ENCODE peak calls at places on chromosome 15, in six cellular contexts. C, M, F, X, N and K are unnamed samples.

GRCh38 chr15:75350601-75351331 is 3.9 kb downstream of the NEIL1 start:
- DNase-seq in C (no peak), M (no peak), F (no peak), X (no peak), N (no peak), K (no peak)

GRCh38 chr15:64443747-64444621 is 16.4 kb upstream of the ZNF609 start:
- DNase-seq in C (no peak), M (no peak), F (peak), X (peak), N (no peak), K (no peak)

GRCh38 chr15:85504739-85505676 is 124.6 kb downstream of the AKAP13 start:
- DNase-seq in C (peak), M (no peak), F (peak), X (peak), N (no peak), K (peak)

GRCh38 chr15:48498828-48499227 is 146.7 kb downstream of the FBN1 start:
- DNase-seq in C (no peak), M (no peak), F (no peak), X (no peak), N (no peak), K (no peak)

GRCh38 chr15:51770902-51771301 is 19.5 kb downstream of the TMOD2 start:
- DNase-seq in C (no peak), M (no peak), F (no peak), X (no peak), N (no peak), K (no peak)

GRCh38 chr15:57485869-57486268 is 105.8 kb upstream of the MYZAP start:
- DNase-seq in C (no peak), M (no peak), F (peak), X (peak), N (no peak), K (no peak)

GRCh38 chr15:57183041-57183440 is 193.3 kb upstream of the CGNL1 start:
- DNase-seq in C (no peak), M (no peak), F (no peak), X (peak), N (no peak), K (no peak)

GRCh38 chr15:100779331-100780207 is 100.1 kb upstream of the ALDH1A3 start:
- DNase-seq in C (no peak), M (no peak), F (no peak), X (no peak), N (no peak), K (no peak)

GRCh38 chr15:64855206-64856000 is 13.7 kb downstream of the PLEKHO2 start:
- DNase-seq in C (no peak), M (no peak), F (no peak), X (peak), N (no peak), K (no peak)

GRCh38 chr15:94887406-94887805 is 656.0 kb downstream of the MCTP2 start:
- DNase-seq in C (no peak), M (no peak), F (no peak), X (no peak), N (no peak), K (no peak)

GRCh38 chr15:98920091-98920880 is 87.3 kb downstream of the PGPEP1L start:
- DNase-seq in C (no peak), M (no peak), F (no peak), X (peak), N (no peak), K (no peak)

GRCh38 chr15:98127612-98128011 is 167.1 kb downstream of the ARRDC4 start:
- DNase-seq in C (no peak), M (no peak), F (no peak), X (no peak), N (no peak), K (no peak)

GRCh38 chr15:77060560-77060959 is 10.3 kb downstream of the TSPAN3 start:
- DNase-seq in C (no peak), M (no peak), F (no peak), X (peak), N (no peak), K (no peak)